ENCODE peak calls at places on chromosomes 4 and X, in seven cellular contexts. D, E, U, M, Y, Q and Z are unnamed samples.

GRCh38 chrX:112223391-112223790 is 140.8 kb upstream of the TRPC5 start:
- DNase-seq in U (no peak), D (no peak), E (no peak), Q (no peak), M (no peak), Y (no peak), Z (no peak)

GRCh38 chrX:41785685-41786084 is 61.7 kb downstream of the GPR82 start:
- DNase-seq in E (no peak), Q (no peak), U (no peak), M (peak; percentile 60), D (peak; percentile 74), Y (no peak), Z (no peak)

GRCh38 chr4:108492816-108493595 is 127.4 kb upstream of the RPL34 start:
- DNase-seq in E (no peak), D (peak; percentile 4), Q (peak; percentile 90), Y (peak; percentile 75), U (peak; percentile 11), M (no peak), Z (peak; percentile 68)

GRCh38 chrX:120769576-120770341 is 105.9 kb downstream of the CT47B1 start:
- DNase-seq in Q (no peak), M (peak; percentile 3), E (peak; percentile 23), Y (peak; percentile 37), U (peak; percentile 80), D (peak; percentile 82), Z (no peak)

GRCh38 chr4:182922551-182923284 is 5.5 kb upstream of the DCTD start:
- DNase-seq in Y (no peak), M (no peak), E (no peak), D (no peak), U (no peak), Q (no peak), Z (no peak)

GRCh38 chr4:122827899-122828601 is 1.4 kb downstream of the FGF2 start:
- DNase-seq in E (peak; percentile 7), U (peak; percentile 87), Q (peak; percentile 89), D (peak; percentile 70), Y (peak; percentile 85), M (peak; percentile 31), Z (peak; percentile 85)

GRCh38 chr4:117941611-117942010 is 92.7 kb upstream of the NDST3 start:
- DNase-seq in U (no peak), Y (peak; percentile 85), E (no peak), M (no peak), D (no peak), Q (peak; percentile 63), Z (no peak)

GRCh38 chr4:183139058-183139740 is 40.1 kb downstream of the WWC2 start:
- DNase-seq in M (no peak), D (no peak), U (no peak), Q (no peak), Y (no peak), E (no peak), Z (no peak)

DNA sequence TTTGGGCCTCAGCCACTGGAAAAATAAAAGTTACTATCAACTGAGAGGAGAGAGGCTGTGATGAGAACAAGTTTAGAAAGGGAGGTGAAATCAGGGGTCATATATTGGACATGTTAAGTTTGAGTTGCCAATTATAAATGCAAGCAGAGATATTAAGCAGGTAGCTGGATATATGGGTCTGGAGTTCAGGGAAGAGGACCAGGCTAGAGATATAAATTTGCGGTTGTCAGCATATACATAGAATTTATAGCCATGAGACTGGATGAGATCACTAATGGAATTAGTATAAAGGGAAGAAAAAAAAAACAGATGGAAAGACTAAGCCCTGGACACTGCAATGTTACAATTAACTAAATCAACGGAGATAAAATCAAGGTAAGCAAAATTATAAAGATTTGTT is 265.6 kb downstream of the GASK1B start:
- DNase-seq in E (no peak), U (no peak), M (no peak), D (no peak), Y (no peak), Q (no peak), Z (no peak)
- H3K36me3 ChIP-seq in E (no peaks in the 10 kb centered on the region), U (no peaks in the 10 kb centered on the region), M (no peaks in the 10 kb centered on the region), D (no peaks in the 10 kb centered on the region), Y (no peaks in the 10 kb centered on the region), Q (no peaks in the 10 kb centered on the region), Z (no peaks in the 10 kb centered on the region)

GRCh38 chr4:5753366-5753765 is 42.4 kb downstream of the EVC start:
- DNase-seq in U (no peak), D (no peak), M (no peak), Q (no peak), Y (no peak), E (no peak), Z (no peak)
- H3K36me3 ChIP-seq in U (peaks cover 63% of the 10 kb centered on the region), D (peaks cover 26% of the 10 kb centered on the region), M (no peaks in the 10 kb centered on the region), Q (peaks cover 26% of the 10 kb centered on the region), Y (no peaks in the 10 kb centered on the region), E (no peaks in the 10 kb centered on the region), Z (peaks cover 10% of the 10 kb centered on the region)

GRCh38 chr4:185311113-185311888 is 84.4 kb downstream of the LRP2BP start:
- DNase-seq in M (no peak), Q (no peak), E (no peak), D (no peak), Y (no peak), U (no peak), Z (no peak)
- H3K36me3 ChIP-seq in M (peaks cover 2% of the 10 kb centered on the region), Q (peaks cover 55% of the 10 kb centered on the region), E (peaks cover 6% of the 10 kb centered on the region), D (no peaks in the 10 kb centered on the region), Y (no peaks in the 10 kb centered on the region), U (peaks cover 45% of the 10 kb centered on the region), Z (peaks cover 2% of the 10 kb centered on the region)

GRCh38 chr4:78409612-78410202 is 141.9 kb upstream of the ANXA3 start:
- DNase-seq in Q (no peak), E (no peak), M (no peak), U (no peak), Y (no peak), D (peak; percentile 54), Z (no peak)

GRCh38 chr4:78410225-78410624 is 141.3 kb upstream of the ANXA3 start:
- DNase-seq in M (no peak), Y (no peak), D (no peak), U (no peak), E (no peak), Q (no peak), Z (no peak)

GRCh38 chr4:78414116-78414515 is 137.5 kb upstream of the ANXA3 start:
- DNase-seq in U (peak; percentile 12), D (no peak), E (no peak), M (no peak), Q (no peak), Y (no peak), Z (no peak)

DNA sequence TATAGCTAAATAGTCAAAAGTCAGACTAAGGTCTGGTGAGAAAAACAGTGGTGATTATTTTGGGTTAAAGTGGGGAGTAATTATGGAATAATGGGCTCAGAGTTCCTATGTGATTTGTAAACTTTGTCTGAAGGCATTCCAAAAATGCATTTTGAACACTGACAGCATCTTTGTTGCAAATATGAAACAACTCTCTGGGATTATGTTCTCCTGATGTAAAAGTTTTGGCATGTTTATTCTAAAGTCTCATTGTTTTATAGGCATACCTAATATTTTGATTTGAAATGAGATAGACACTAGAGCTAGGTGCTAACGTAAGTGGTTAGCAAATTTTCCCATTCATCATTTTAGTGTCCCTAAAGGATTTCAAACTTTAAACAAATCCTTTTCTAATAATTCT is 140.9 kb upstream of the ANXA3 start:
- DNase-seq in D (peak; percentile 25), M (no peak), Y (no peak), E (no peak), U (peak; percentile 46), Q (no peak), Z (no peak)
- H3K36me3 ChIP-seq in D (no peaks in the 10 kb centered on the region), M (no peaks in the 10 kb centered on the region), Y (no peaks in the 10 kb centered on the region), E (no peaks in the 10 kb centered on the region), U (no peaks in the 10 kb centered on the region), Q (peaks cover 42% of the 10 kb centered on the region), Z (peaks cover 3% of the 10 kb centered on the region)